ENCODE peak calls at places on chromosomes 16 and 17, in four cellular contexts. M is A549, A is HepG2, N is K562. D is an unnamed sample.

GRCh38 chr16:80684906-80685305 is 119.5 kb downstream of the CDYL2 start:
- DNase-seq in N (no peak), A (no peak), M (no peak), D (no peak)

GRCh38 chr16:12455287-12455798 is 348.3 kb downstream of the CPPED1 start:
- DNase-seq in M (peak), N (peak), A (peak), D (peak)

GRCh38 chr16:67922740-67923139 is 8.9 kb downstream of the CTRL start:
- DNase-seq in M (no peak), N (no peak), A (no peak), D (no peak)

GRCh38 chr17:55421179-55421934 is at the start of gene MMD:
- DNase-seq in A (no peak), M (peak), N (peak), D (no peak)

GRCh38 chr16:25707982-25708583 is 16.3 kb downstream of the HS3ST4 start:
- DNase-seq in M (no peak), N (peak), A (peak), D (peak)

GRCh38 chr16:56451753-56452689 is 667 bp downstream of the OGFOD1 start:
- DNase-seq in N (peak), A (peak), M (peak), D (peak)

GRCh38 chr17:3668279-3669084 is at the start of the genes EMC6 and TAX1BP3:
- DNase-seq in M (peak), N (peak), A (peak), D (peak)

GRCh38 chr16:28326881-28327610 is 34.7 kb downstream of the SBK1 start:
- DNase-seq in M (peak), N (peak), A (peak), D (peak)

GRCh38 chr16:84286568-84287220 is 8.0 kb upstream of the WFDC1 start:
- DNase-seq in A (no peak), M (no peak), N (no peak), D (no peak)

GRCh38 chr16:52912565-52913173 is 140.0 kb downstream of the CHD9NB start:
- DNase-seq in A (peak), M (peak), N (peak), D (peak)

GRCh38 chr17:17107281-17107680 is 65.0 kb downstream of the MPRIP start:
- DNase-seq in M (no peak), A (no peak), N (no peak), D (no peak)

GRCh38 chr16:73140944-73141343 is 93.0 kb upstream of the ZFHX3 start:
- DNase-seq in A (no peak), M (no peak), N (no peak), D (no peak)

GRCh38 chr17:68184816-68185436 is 62.9 kb upstream of the AMZ2 start:
- DNase-seq in N (no peak), A (no peak), M (no peak), D (no peak)

GRCh38 chr16:49952386-49952785 is 72.6 kb upstream of the CNEP1R1 start:
- DNase-seq in A (no peak), M (no peak), N (no peak), D (peak)

GRCh38 chr16:19513377-19514053 is 8.4 kb downstream of the GDE1 start:
- DNase-seq in N (no peak), M (no peak), A (no peak), D (peak)

GRCh38 chr17:63768433-63768832 is 5.0 kb downstream of the CCDC47 start:
- DNase-seq in N (no peak), A (no peak), M (no peak), D (no peak)

GRCh38 chr16:79296491-79296890 is 304.0 kb downstream of the MAF start:
- DNase-seq in N (no peak), A (no peak), M (no peak), D (no peak)

GRCh38 chr16:27199235-27199586 is 4.1 kb upstream of the KDM8 start:
- DNase-seq in A (no peak), M (no peak), N (no peak), D (no peak)

GRCh38 chr16:81562926-81563325 is 118.3 kb downstream of the CMIP start:
- DNase-seq in A (no peak), N (no peak), M (no peak), D (no peak)

GRCh38 chr17:18916816-18917496 is 35.0 kb upstream of the SLC5A10 start:
- DNase-seq in N (peak), A (no peak), M (no peak), D (peak)

GRCh38 chr16:1123525-1124230 is 27.6 kb upstream of the C1QTNF8 start:
- DNase-seq in A (no peak), M (no peak), N (no peak), D (no peak)

GRCh38 chr16:20868890-20869289 is 31.3 kb downstream of the DCUN1D3 start:
- DNase-seq in A (peak), M (no peak), N (no peak), D (no peak)

GRCh38 chr16:64019339-64019738 is 1102.5 kb downstream of the CDH11 start:
- DNase-seq in N (no peak), M (no peak), A (no peak), D (no peak)

GRCh38 chr16:83400234-83400633 is 407.5 kb upstream of the HSBP1 start:
- DNase-seq in M (no peak), A (no peak), N (no peak), D (no peak)

GRCh38 chr17:76576189-76576588 is 9.5 kb downstream of the ST6GALNAC2 start:
- DNase-seq in N (no peak), M (no peak), A (no peak), D (no peak)

GRCh38 chr17:61644800-61645774 is 54.1 kb upstream of the NACA2 start:
- DNase-seq in N (no peak), M (no peak), A (no peak), D (no peak)

GRCh38 chr17:75082683-75083082 is 5.1 kb upstream of the SLC16A5 start:
- DNase-seq in M (no peak), A (no peak), N (no peak), D (no peak)

GRCh38 chr17:78651551-78651950 is 74.4 kb upstream of the DNAH17 start:
- DNase-seq in A (no peak), M (no peak), N (no peak), D (no peak)

GRCh38 chr16:2489581-2489980 is 14.7 kb downstream of the TBC1D24 start:
- DNase-seq in A (no peak), M (no peak), N (no peak), D (no peak)

GRCh38 chr17:44257815-44258750 is 9.9 kb downstream of the SLC4A1 start:
- DNase-seq in N (no peak), M (no peak), A (no peak), D (no peak)

GRCh38 chr16:85568519-85568918 is 44.6 kb upstream of the GSE1 start:
- DNase-seq in N (no peak), A (no peak), M (no peak), D (no peak)
- TF ChIP-seq MYC in N (no peak), A (no peak), M (no peak), D (no peak)

GRCh38 chr16:54812229-54812628 is 118.4 kb upstream of the IRX5 start:
- DNase-seq in A (peak), N (no peak), M (no peak), D (peak)
- TF ChIP-seq CTCF in A (peak), N (peak), M (peak), D (peak)

DNA sequence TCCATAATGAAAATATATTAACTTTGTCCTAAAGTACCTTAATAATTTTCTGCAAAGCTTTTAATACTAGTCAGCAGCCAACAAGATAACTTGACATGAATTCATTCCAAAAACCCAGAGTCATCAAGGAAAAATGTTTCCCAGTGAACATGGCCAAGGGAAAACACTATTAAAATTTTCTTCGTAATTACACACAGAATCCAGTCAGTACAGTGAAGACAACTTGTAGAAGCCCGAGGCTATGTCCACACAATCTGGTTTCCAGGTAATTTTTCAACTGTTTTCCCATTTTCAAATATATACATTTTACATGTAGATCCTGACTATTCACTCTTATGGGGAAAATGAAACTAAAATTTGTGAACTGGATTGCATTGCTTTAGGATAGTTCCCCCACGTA is 600.9 kb downstream of the CDH8 start:
- DNase-seq in N (no peak), A (no peak), M (no peak), D (no peak)
- H3K4me3 ChIP-seq in N (no peak), A (no peak), M (no peak), D (no peak)

GRCh38 chr17:27577884-27578717 is 52.9 kb upstream of the LGALS9 start:
- DNase-seq in M (no peak), A (no peak), N (no peak), D (no peak)

GRCh38 chr17:27581016-27581415 is 50.0 kb upstream of the LGALS9 start:
- DNase-seq in M (no peak), N (no peak), A (no peak), D (no peak)

GRCh38 chr17:27578718-27579085 is 52.3 kb upstream of the LGALS9 start:
- DNase-seq in N (peak), M (no peak), A (peak), D (peak)

GRCh38 chr17:27579304-27579703 is 51.7 kb upstream of the LGALS9 start:
- DNase-seq in N (no peak), M (no peak), A (no peak), D (no peak)

DNA sequence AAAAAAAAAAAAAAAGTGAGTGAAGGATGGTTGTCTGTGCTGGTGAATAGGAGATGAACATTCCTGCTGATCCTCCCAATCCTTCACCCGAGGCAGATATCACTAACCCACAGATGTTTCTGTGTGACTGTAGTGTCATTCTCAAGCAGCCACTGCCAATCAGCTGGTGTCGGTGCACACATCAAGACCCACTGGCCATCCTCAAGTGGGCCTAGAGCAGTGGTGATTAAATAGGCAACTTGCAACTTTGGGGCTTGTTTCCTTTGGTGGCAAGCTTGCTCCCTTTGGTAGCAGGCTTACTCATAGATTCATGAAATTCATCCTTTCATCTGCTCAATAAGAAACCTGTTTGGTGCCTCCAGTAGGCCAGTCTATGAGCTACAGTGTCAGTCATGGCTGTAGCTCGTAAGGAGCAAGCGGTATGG is 51.1 kb upstream of the LGALS9 start:
- DNase-seq in A (no peak), M (no peak), N (peak), D (no peak)
- TF ChIP-seq MYC in A (no peak), M (no peak), N (no peak), D (no peak)

GRCh38 chr17:36118477-36119353 is 15.1 kb downstream of the CCL4 start:
- DNase-seq in M (peak), A (no peak), N (no peak), D (peak)
- TF ChIP-seq CTCF in M (no peak), A (no peak), N (peak), D (no peak)

GRCh38 chr17:43026610-43027009 is 1.6 kb downstream of the RND2 start:
- DNase-seq in M (no peak), N (no peak), A (no peak), D (no peak)

GRCh38 chr17:43024407-43025289 is at the start of gene RND2:
- DNase-seq in N (peak), M (peak), A (peak), D (peak)

GRCh38 chr17:43027091-43028032 is 2.3 kb downstream of the RND2 start:
- DNase-seq in N (no peak), M (no peak), A (no peak), D (no peak)

GRCh38 chr17:43025766-43026537 is 921 bp downstream of the RND2 start:
- DNase-seq in N (no peak), M (no peak), A (no peak), D (no peak)

GRCh38 chr17:43025290-43025657 is 243 bp downstream of the RND2 start:
- DNase-seq in M (no peak), N (no peak), A (no peak), D (no peak)
- H3K4me3 ChIP-seq in M (peak), N (peak), A (no peak), D (no peak)

DNA sequence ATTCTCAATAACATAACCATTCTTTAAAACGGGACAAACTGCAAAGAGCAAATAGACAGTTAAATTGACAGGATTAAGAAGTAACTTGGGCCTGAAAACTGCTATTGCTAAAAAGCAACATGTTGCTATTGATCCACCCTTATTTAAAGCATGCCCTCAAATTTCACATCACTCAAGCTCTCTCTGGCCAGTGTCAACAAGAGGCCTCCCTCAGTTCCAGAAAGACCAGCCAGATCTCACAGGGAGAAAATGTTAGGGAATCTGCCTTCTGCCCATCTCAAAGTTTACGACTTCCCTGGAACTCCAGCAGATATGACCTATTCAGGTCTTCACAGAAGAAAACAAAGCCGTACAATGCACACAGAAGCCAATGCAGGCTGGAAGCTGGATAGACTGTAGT is 9.0 kb downstream of the CFAP20 start:
- DNase-seq in M (no peak), A (no peak), N (no peak), D (no peak)
- TF ChIP-seq MYC in M (no peak), A (no peak), N (no peak), D (no peak)

DNA sequence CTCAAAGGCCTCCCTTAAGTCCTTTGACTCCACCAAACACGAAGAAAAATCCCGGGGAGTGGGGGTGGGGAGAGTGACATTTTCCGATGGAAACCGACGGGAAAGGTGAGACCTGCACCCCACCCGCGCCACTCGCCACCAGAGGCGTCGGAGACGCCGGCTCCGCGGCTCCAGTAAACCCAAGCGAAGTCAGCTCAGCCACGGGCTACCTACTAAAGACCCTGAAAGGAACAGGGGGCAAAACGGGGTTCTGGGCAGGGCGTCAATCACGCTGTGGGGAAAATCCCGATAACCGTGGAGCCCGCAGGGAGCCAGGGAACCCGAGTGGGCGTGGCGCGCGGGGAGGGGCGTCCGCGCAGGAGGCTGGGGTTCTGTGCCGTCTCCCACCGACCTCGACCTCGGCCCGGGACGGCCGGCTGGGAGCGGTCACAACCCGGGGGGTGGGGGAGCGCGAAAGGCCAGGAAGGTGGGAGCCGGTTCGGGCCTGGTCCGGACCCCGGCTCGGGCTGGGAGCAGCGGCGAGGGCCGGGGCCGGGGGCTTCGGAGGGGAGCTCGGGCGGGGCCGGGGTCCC is 565 bp downstream of the WDR45B start:
- DNase-seq in N (peak), A (no peak), M (peak), D (peak)
- TF ChIP-seq CTCF in N (peak), A (no peak), M (no peak), D (no peak)

GRCh38 chr17:57442401-57442823 is 186.1 kb downstream of the MSI2 start:
- DNase-seq in A (no peak), N (no peak), M (no peak), D (no peak)
- H3K4me3 ChIP-seq in A (no peak), N (no peak), M (no peak), D (no peak)

D was measured in NB4.